ENCODE peak calls at places on chromosomes 4 and X, in four cellular contexts. S, C, E and O are unnamed samples.

GRCh38 chr4:121270384-121270783 is 106.3 kb upstream of the TNIP3 start:
- DNase-seq in S (no peak), C (no peak), E (no peak), O (no peak)

GRCh38 chrX:56564182-56564885 is 907 bp downstream of the UBQLN2 start:
- DNase-seq in S (peak), C (peak), E (no peak), O (no peak)

GRCh38 chrX:151828434-151829080 is 84.1 kb upstream of the MAGEA4 start:
- DNase-seq in S (no peak), C (no peak), E (no peak), O (no peak)

GRCh38 chr4:20520901-20521300 is 179.4 kb upstream of the PACRGL start:
- DNase-seq in S (peak), C (peak), E (no peak), O (no peak)

GRCh38 chr4:87896020-87896621 is 63.4 kb downstream of the MEPE start:
- DNase-seq in S (peak), C (peak), E (peak), O (no peak)

GRCh38 chrX:69504626-69505612 is 793 bp downstream of the NALF2 start:
- DNase-seq in S (no peak), C (no peak), E (no peak), O (no peak)

GRCh38 chr4:153521467-153521866 is 55.3 kb downstream of the TMEM131L start:
- DNase-seq in S (no peak), C (no peak), E (no peak), O (no peak)

GRCh38 chrX:110322603-110323002 is 4.7 kb upstream of the AMMECR1 start:
- DNase-seq in S (peak), C (no peak), E (no peak), O (no peak)

GRCh38 chrX:48936429-48937064 is 17.7 kb upstream of the PIM2 start:
- DNase-seq in S (no peak), C (no peak), E (no peak), O (no peak)

GRCh38 chr4:15568814-15569213 is 86.3 kb downstream of the FBXL5 start:
- DNase-seq in S (peak), C (no peak), E (no peak), O (no peak)

GRCh38 chr4:147110473-147110872 is 164.8 kb upstream of the TTC29 start:
- DNase-seq in S (no peak), C (no peak), E (no peak), O (no peak)

GRCh38 chrX:129777218-129777768 is 2.5 kb upstream of the SASH3 start:
- DNase-seq in S (no peak), C (no peak), E (no peak), O (no peak)

GRCh38 chrX:18640686-18641085 is 31.2 kb downstream of the RS1 start:
- DNase-seq in S (no peak), C (peak), E (peak), O (no peak)

GRCh38 chrX:136711147-136711546 is 63.2 kb downstream of the CD40LG start:
- DNase-seq in S (peak), C (peak), E (peak), O (no peak)

GRCh38 chr4:40612831-40613230 is 16.8 kb downstream of the RBM47 start:
- DNase-seq in S (no peak), C (no peak), E (no peak), O (no peak)

GRCh38 chrX:53071604-53072417 is 10.4 kb upstream of the TSPYL2 start:
- DNase-seq in S (peak), C (peak), E (peak), O (no peak)

GRCh38 chrX:20252392-20253231 is 14.1 kb downstream of the RPS6KA3 start:
- DNase-seq in S (peak), C (peak), E (peak), O (peak)

GRCh38 chr4:41209187-41209586 is 5.2 kb downstream of the APBB2 start:
- DNase-seq in S (no peak), C (peak), E (no peak), O (no peak)

GRCh38 chr4:189921058-189921457 is 19.6 kb upstream of the FRG1 start:
- DNase-seq in S (no peak), C (no peak), E (no peak), O (no peak)

GRCh38 chr4:36208884-36209473 is 35.3 kb downstream of the ARAP2 start:
- DNase-seq in S (no peak), C (no peak), E (no peak), O (no peak)

GRCh38 chr4:104677122-104677521 is 182.4 kb upstream of the CXXC4 start:
- DNase-seq in S (no peak), C (peak), E (peak), O (no peak)

GRCh38 chr4:184416913-184417734 is 57.2 kb downstream of the IRF2 start:
- DNase-seq in S (peak), C (no peak), E (no peak), O (no peak)

GRCh38 chr4:6914448-6914847 is 4.8 kb downstream of the TBC1D14 start:
- DNase-seq in S (no peak), C (no peak), E (no peak), O (no peak)

GRCh38 chrX:114611018-114611619 is 27.2 kb downstream of the HTR2C start:
- DNase-seq in S (peak), C (peak), E (no peak), O (no peak)

GRCh38 chr4:148288448-148288847 is 153.8 kb downstream of the NR3C2 start:
- DNase-seq in S (no peak), C (no peak), E (no peak), O (no peak)

GRCh38 chr4:5773271-5773555 is 62.2 kb downstream of the EVC start:
- DNase-seq in S (peak), C (no peak), E (peak), O (no peak)

GRCh38 chrX:281166-281999 is at the start of gene PLCXD1:
- DNase-seq in S (peak), C (peak), E (peak), O (peak)

GRCh38 chrX:125507119-125507518 is 187.4 kb downstream of the TEX13C start:
- DNase-seq in S (no peak), C (no peak), E (no peak), O (no peak)

GRCh38 chr4:8302331-8302730 is 32.8 kb downstream of the HTRA3 start:
- DNase-seq in S (no peak), C (no peak), E (no peak), O (no peak)

DNA sequence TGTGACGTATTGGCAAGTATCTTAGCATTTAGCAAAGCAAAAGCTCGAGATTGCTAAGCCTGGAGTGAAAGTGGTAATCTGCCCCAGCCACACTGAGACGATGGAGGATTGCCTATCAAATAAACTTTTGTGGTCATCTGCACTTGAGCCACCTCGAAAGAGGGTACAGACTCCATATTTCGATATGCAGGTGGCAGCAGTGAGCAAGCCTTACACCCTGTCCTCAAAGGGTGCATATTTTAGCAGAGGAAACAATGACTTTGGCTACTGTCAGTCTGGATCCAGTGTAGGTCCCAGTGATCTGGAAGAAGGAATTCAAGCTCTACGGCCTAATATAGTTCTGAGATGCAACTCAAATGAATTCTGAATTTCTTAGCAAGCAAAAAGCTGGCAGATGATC is 153.9 kb downstream of the ATG4A start:
- DNase-seq in S (no peak), C (peak), E (no peak), O (no peak)
- H4K5ac ChIP-seq in S (no peak), C (no peak), E (no peak), O (no peak)

GRCh38 chrX:10697552-10697951 is 77.2 kb upstream of the MID1 start:
- DNase-seq in S (no peak), C (no peak), E (no peak), O (no peak)
- H4K5ac ChIP-seq in S (no peak), C (no peak), E (no peak), O (no peak)

GRCh38 chr4:98287328-98287727 is 26.1 kb downstream of the RAP1GDS1 start:
- DNase-seq in S (no peak), C (no peak), E (no peak), O (no peak)
- H4K5ac ChIP-seq in S (no peak), C (no peak), E (no peak), O (no peak)

DNA sequence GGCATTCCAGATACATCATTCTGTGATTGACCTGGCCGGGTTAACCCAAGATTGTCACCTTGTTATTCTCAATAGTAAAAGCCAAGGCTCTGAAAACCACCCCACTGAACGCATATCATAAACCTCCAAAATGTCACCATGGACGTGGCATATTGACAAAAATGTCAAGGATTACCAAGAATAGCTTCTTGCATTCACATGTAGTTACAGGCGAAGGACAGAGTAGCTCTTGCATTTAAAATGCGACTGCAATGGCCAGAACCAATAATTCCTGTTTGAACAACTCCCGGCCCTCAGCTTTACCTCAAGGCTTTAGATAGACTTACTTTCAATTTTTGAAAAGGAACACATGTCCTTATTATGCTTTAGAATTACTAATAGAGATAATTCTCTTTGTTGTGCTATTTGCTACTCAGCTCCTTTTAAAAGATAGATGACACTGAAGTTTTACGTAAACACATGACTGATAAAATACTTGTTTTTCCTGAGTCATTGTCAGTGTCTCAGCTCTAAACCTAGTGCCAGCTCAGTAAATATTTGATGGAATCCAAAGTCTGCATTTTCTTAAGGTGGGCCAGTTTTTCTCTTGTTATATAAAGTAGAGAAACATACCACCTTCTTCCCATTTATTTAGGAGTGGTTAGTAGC is 66.3 kb downstream of the CLDN34 start:
- DNase-seq in S (peak), C (no peak), E (no peak), O (no peak)
- H4K5ac ChIP-seq in S (no peak), C (no peak), E (no peak), O (no peak)

DNA sequence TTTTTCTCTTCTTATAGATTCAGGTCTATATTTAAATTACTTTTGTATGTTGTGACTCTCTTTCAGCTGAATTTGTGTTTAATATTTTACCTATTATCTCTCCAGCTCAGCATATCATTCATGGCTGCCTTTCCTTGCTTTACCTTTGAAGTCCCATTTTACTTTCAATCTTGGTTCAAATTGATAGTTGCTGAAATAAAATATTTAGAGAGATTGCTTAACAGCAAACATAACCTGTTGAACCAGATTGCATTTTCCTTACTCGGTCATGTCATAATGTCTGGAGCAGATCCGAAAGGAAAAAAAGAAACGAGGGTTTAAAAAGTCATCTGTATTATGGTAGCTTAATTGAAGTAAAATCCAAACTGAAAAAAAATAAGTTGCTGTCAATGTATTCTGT is 94.1 kb downstream of the IL1RAPL2 start:
- DNase-seq in S (no peak), C (no peak), E (no peak), O (no peak)
- H4K5ac ChIP-seq in S (no peak), C (no peak), E (no peak), O (no peak)

GRCh38 chr4:126291886-126292285 is 977.1 kb downstream of the FAT4 start:
- DNase-seq in S (no peak), C (no peak), E (no peak), O (no peak)
- H4K5ac ChIP-seq in S (no peak), C (no peak), E (no peak), O (no peak)

DNA sequence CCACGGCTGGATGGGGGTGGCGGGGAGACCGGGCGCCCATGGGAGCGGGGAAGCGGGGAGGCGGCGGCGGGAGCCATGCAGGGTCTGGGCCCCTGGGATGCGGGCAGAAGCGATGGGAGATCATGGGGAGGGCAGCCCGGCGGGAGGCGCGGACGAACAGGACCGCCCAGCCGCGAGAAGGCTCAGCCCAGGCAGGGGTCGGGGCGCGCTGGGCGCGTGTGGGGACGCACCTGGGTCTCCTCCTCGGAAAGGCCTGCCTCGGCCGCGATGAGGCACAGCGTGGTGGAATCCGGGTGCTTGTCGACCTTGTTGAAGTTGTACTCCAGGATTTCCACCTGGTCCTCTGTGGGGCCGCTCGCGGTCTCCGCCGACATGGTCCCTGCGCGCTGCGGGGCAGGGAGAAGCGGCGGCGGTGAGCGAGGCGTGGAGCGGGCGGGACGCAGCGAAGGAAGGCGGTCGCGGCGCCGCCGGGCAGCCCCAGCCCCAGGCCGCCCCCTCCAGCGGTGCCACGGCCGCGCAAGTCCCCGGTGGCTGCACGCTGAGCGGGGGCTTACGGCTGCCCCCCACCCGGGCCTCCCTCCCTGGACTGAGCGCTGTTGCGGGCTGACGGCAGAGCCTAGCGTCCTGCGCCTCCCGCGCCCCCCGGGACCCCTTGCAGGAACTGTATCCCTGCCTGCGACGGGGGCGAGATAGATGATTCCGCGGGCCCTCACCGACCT is 25.3 kb downstream of the HOPX start:
- DNase-seq in S (no peak), C (no peak), E (no peak), O (no peak)
- H4K5ac ChIP-seq in S (no peak), C (no peak), E (no peak), O (no peak)

GRCh38 chr4:95472538-95472937 is 76.2 kb downstream of the UNC5C start:
- DNase-seq in S (no peak), C (no peak), E (no peak), O (no peak)
- H4K5ac ChIP-seq in S (no peak), C (no peak), E (no peak), O (no peak)